ENCODE peak calls at places on chromosomes 12 and 14, in ten cellular contexts. V is ELR; C is astrocyte of the hippocampus; D is effector memory CD8-positive, alpha-beta T cell; Z is fibroblast of pulmonary artery; S is T-helper 17 cell; O is trophoblast cell; L is tibial artery; T is activated CD4-positive, alpha-beta T cell treated with anti-CD3 and anti-CD28 coated beads, Interleukin-2, amount 50 U/mL, for 48 hours; E is GM20000. F is an unnamed sample.

GRCh38 chr12:6507102-6507998 is 13.4 kb downstream of the NCAPD2 start:
- DNase-seq in V (no peak), C (peak), D (no peak), Z (peak), S (no peak), O (no peak), L (no peak), T (no peak), E (no peak), F (no peak)

GRCh38 chr14:67187826-67188225 is 1.4 kb upstream of the GARIN2 start:
- DNase-seq in V (peak), C (peak), D (no peak), Z (peak), S (no peak), O (no peak), L (no peak), T (no peak), E (no peak), F (no peak)

GRCh38 chr12:130147875-130148596 is 14.2 kb upstream of the FZD10 start:
- DNase-seq in V (no peak), C (no peak), D (no peak), Z (no peak), S (no peak), O (no peak), L (no peak), T (no peak), E (no peak), F (no peak)

GRCh38 chr12:9948606-9949286 is 16.6 kb upstream of the CLEC2A start:
- DNase-seq in V (no peak), C (no peak), D (no peak), Z (no peak), S (no peak), O (no peak), L (no peak), T (no peak), E (peak), F (no peak)

GRCh38 chr12:95261109-95261508 is 43.5 kb downstream of the VEZT start:
- DNase-seq in V (no peak), C (no peak), D (no peak), Z (no peak), S (no peak), O (no peak), L (no peak), T (no peak), E (no peak), F (no peak)

GRCh38 chr12:265096-265495 is 2.5 kb upstream of the SLC6A13 start:
- DNase-seq in V (no peak), C (no peak), D (no peak), Z (no peak), S (no peak), O (no peak), L (no peak), T (no peak), E (no peak), F (no peak)

GRCh38 chr12:122040579-122041386 is 19.1 kb downstream of the BCL7A start:
- DNase-seq in V (no peak), C (no peak), D (no peak), Z (no peak), S (no peak), O (no peak), L (no peak), T (no peak), E (no peak), F (no peak)

GRCh38 chr14:55373784-55374725 is 37.6 kb downstream of the ATG14 start:
- DNase-seq in V (peak), C (peak), D (peak), Z (peak), S (no peak), O (peak), L (no peak), T (no peak), E (peak), F (peak)

GRCh38 chr12:109255377-109255776 is 53.7 kb downstream of the FOXN4 start:
- DNase-seq in V (peak), C (peak), D (no peak), Z (peak), S (no peak), O (peak), L (no peak), T (no peak), E (no peak), F (no peak)

GRCh38 chr14:92794547-92794941 is 439 bp downstream of the GOLGA5 start:
- DNase-seq in V (peak), C (peak), D (no peak), Z (no peak), S (no peak), O (no peak), L (no peak), T (no peak), E (no peak), F (no peak)

GRCh38 chr12:27999970-28000369 is 27.4 kb upstream of the PTHLH start:
- DNase-seq in V (peak), C (peak), D (no peak), Z (no peak), S (no peak), O (peak), L (no peak), T (no peak), E (no peak), F (no peak)

GRCh38 chr12:112839386-112839972 is 47.9 kb downstream of the RPH3A start:
- DNase-seq in V (peak), C (peak), D (no peak), Z (peak), S (no peak), O (no peak), L (no peak), T (no peak), E (no peak), F (no peak)

GRCh38 chr14:20978687-20979086 is 11.1 kb upstream of the METTL17 start:
- DNase-seq in V (no peak), C (no peak), D (no peak), Z (no peak), S (no peak), O (no peak), L (no peak), T (no peak), E (no peak), F (no peak)

GRCh38 chr12:3107071-3107583 is 29.9 kb downstream of the TSPAN9 start:
- DNase-seq in V (peak), C (peak), D (no peak), Z (peak), S (no peak), O (no peak), L (peak), T (no peak), E (no peak), F (no peak)

GRCh38 chr14:91078095-91078737 is 17.8 kb upstream of the RPS6KA5 start:
- DNase-seq in V (no peak), C (peak), D (peak), Z (no peak), S (no peak), O (no peak), L (no peak), T (peak), E (peak), F (peak)

GRCh38 chr14:99568567-99569560 is 35.1 kb downstream of the CCDC85C start:
- DNase-seq in V (peak), C (peak), D (no peak), Z (peak), S (no peak), O (no peak), L (no peak), T (no peak), E (no peak), F (no peak)

GRCh38 chr14:35821546-35822411 is 4.4 kb upstream of the BRMS1L start:
- DNase-seq in V (peak), C (peak), D (no peak), Z (peak), S (no peak), O (peak), L (no peak), T (no peak), E (peak), F (no peak)

GRCh38 chr12:85765443-85765842 is 70.8 kb downstream of the RASSF9 start:
- DNase-seq in V (no peak), C (no peak), D (no peak), Z (no peak), S (no peak), O (no peak), L (no peak), T (no peak), E (no peak), F (no peak)

GRCh38 chr14:94101748-94102147 is 8.8 kb upstream of the IFI27 start:
- DNase-seq in V (no peak), C (no peak), D (no peak), Z (no peak), S (no peak), O (no peak), L (no peak), T (no peak), E (no peak), F (no peak)

GRCh38 chr14:33834101-33834955 is 116.5 kb downstream of the EGLN3 start:
- DNase-seq in V (no peak), C (peak), D (no peak), Z (no peak), S (no peak), O (no peak), L (no peak), T (no peak), E (no peak), F (no peak)

GRCh38 chr14:68284834-68285233 is 465.3 kb downstream of the RAD51B start:
- DNase-seq in V (no peak), C (no peak), D (no peak), Z (no peak), S (no peak), O (no peak), L (no peak), T (no peak), E (no peak), F (no peak)

GRCh38 chr12:43723134-43723533 is 35.5 kb downstream of the PUS7L start:
- DNase-seq in V (no peak), C (no peak), D (no peak), Z (no peak), S (no peak), O (no peak), L (no peak), T (no peak), E (no peak), F (no peak)

GRCh38 chr12:2225736-2226135 is 172.9 kb downstream of the CACNA1C start:
- DNase-seq in V (no peak), C (no peak), D (no peak), Z (no peak), S (no peak), O (no peak), L (no peak), T (no peak), E (no peak), F (no peak)

GRCh38 chr12:131210506-131211278 is 257.0 kb downstream of the ADGRD1 start:
- DNase-seq in V (no peak), C (no peak), D (no peak), Z (no peak), S (no peak), O (no peak), L (no peak), T (no peak), E (no peak), F (no peak)

GRCh38 chr14:51520087-51520486 is 131.6 kb upstream of the FRMD6 start:
- DNase-seq in V (peak), C (peak), D (no peak), Z (no peak), S (no peak), O (no peak), L (no peak), T (no peak), E (no peak), F (no peak)

GRCh38 chr12:75814856-75815754 is 216.5 kb downstream of the PHLDA1 start:
- DNase-seq in V (peak), C (peak), D (peak), Z (peak), S (no peak), O (peak), L (no peak), T (no peak), E (peak), F (peak)

GRCh38 chr12:22494319-22494718 is 50.0 kb downstream of the C2CD5 start:
- DNase-seq in V (no peak), C (no peak), D (no peak), Z (no peak), S (no peak), O (no peak), L (no peak), T (no peak), E (no peak), F (no peak)

GRCh38 chr14:100904307-100905019 is 941 bp upstream of the RTL1 start:
- DNase-seq in V (peak), C (peak), D (no peak), Z (no peak), S (no peak), O (no peak), L (no peak), T (no peak), E (peak), F (no peak)

GRCh38 chr12:46965880-46966279 is 113.5 kb upstream of the PCED1B start:
- DNase-seq in V (no peak), C (no peak), D (no peak), Z (no peak), S (no peak), O (no peak), L (no peak), T (no peak), E (no peak), F (no peak)

GRCh38 chr14:30874999-30875787 is 834 bp downstream of the COCH start:
- DNase-seq in V (no peak), C (peak), D (no peak), Z (no peak), S (no peak), O (no peak), L (no peak), T (no peak), E (peak), F (no peak)

GRCh38 chr14:89667983-89668382 is 250.9 kb upstream of the FOXN3 start:
- DNase-seq in V (no peak), C (peak), D (no peak), Z (peak), S (no peak), O (no peak), L (no peak), T (no peak), E (no peak), F (no peak)

GRCh38 chr14:22463763-22464173 is 125.3 kb downstream of the DAD1 start:
- DNase-seq in V (no peak), C (no peak), D (no peak), Z (no peak), S (no peak), O (no peak), L (no peak), T (no peak), E (no peak), F (no peak)

GRCh38 chr12:71216725-71217579 is 59.2 kb upstream of the TSPAN8 start:
- DNase-seq in V (peak), C (peak), D (no peak), Z (peak), S (no peak), O (peak), L (peak), T (no peak), E (no peak), F (no peak)

GRCh38 chr12:123027726-123028445 is 47.4 kb downstream of the ARL6IP4 start:
- DNase-seq in V (no peak), C (no peak), D (no peak), Z (no peak), S (no peak), O (no peak), L (no peak), T (no peak), E (no peak), F (no peak)

GRCh38 chr12:124755801-124756148 is 107.9 kb downstream of the SCARB1 start:
- DNase-seq in V (no peak), C (no peak), D (no peak), Z (no peak), S (no peak), O (no peak), L (no peak), T (no peak), E (no peak), F (no peak)

GRCh38 chr12:69904761-69905160 is 79.7 kb downstream of the MYRFL start:
- DNase-seq in V (no peak), C (peak), D (no peak), Z (peak), S (no peak), O (peak), L (no peak), T (no peak), E (no peak), F (no peak)

GRCh38 chr14:68014771-68015170 is 195.2 kb downstream of the RAD51B start:
- DNase-seq in V (no peak), C (no peak), D (no peak), Z (no peak), S (no peak), O (no peak), L (no peak), T (no peak), E (no peak), F (no peak)

GRCh38 chr14:92704036-92704804 is 44.2 kb downstream of the LGMN start:
- DNase-seq in V (no peak), C (no peak), D (no peak), Z (no peak), S (no peak), O (peak), L (peak), T (no peak), E (peak), F (no peak)

F was measured in T-helper 22 cell.